ENCODE peak calls at places on chromosome 18, in ten cellular contexts. C, T, X, E, P, U, F, L, K and N are unnamed samples.

GRCh38 chr18:25423267-25423666 is 71.3 kb upstream of the ZNF521 start:
- DNase-seq in K (no peak), E (no peak), F (no peak), X (no peak), T (no peak), P (no peak), L (no peak), U (no peak), C (no peak), N (no peak)

GRCh38 chr18:313931-314330 is 46.1 kb upstream of the THOC1 start:
- DNase-seq in C (no peak), E (no peak), T (no peak), K (no peak), L (no peak), P (no peak), F (no peak), U (no peak), X (no peak), N (no peak)

GRCh38 chr18:40314199-40314598 is 1640.8 kb upstream of the PIK3C3 start:
- DNase-seq in F (no peak), T (no peak), C (no peak), E (no peak), X (no peak), L (no peak), P (no peak), K (no peak), U (no peak), N (no peak)

GRCh38 chr18:3669376-3669775 is 219.4 kb downstream of the TGIF1 start:
- DNase-seq in X (no peak), L (no peak), P (no peak), E (no peak), T (no peak), F (no peak), U (no peak), C (no peak), K (no peak), N (no peak)

GRCh38 chr18:78639597-78639950 is 340.0 kb upstream of the SALL3 start:
- DNase-seq in T (no peak), K (no peak), L (no peak), P (no peak), E (no peak), F (no peak), U (no peak), X (no peak), C (no peak), N (no peak)

GRCh38 chr18:80167947-80168745 is 59.1 kb downstream of the ADNP2 start:
- DNase-seq in P (no peak), L (no peak), T (no peak), C (no peak), E (no peak), U (no peak), X (no peak), F (peak; percentile 55), K (no peak), N (no peak)

GRCh38 chr18:62717059-62717849 is 1.9 kb downstream of the PHLPP1 start:
- DNase-seq in P (peak; percentile 14), T (peak; percentile 64), L (no peak), K (peak; percentile 94), E (peak; percentile 46), U (peak; percentile 39), C (peak; percentile 16), X (peak; percentile 34), F (peak; percentile 38), N (peak; percentile 25)

GRCh38 chr18:62206593-62206992 is 19.5 kb downstream of the RELCH start:
- DNase-seq in P (no peak), K (peak; percentile 54), E (no peak), T (no peak), L (no peak), U (no peak), F (no peak), X (no peak), C (no peak), N (no peak)

GRCh38 chr18:46378126-46378863 is 274.1 kb downstream of the HAUS1 start:
- DNase-seq in U (no peak), L (no peak), C (no peak), X (no peak), E (no peak), K (no peak), P (no peak), F (no peak), T (no peak), N (no peak)

GRCh38 chr18:6992761-6993160 is 124.8 kb downstream of the LAMA1 start:
- DNase-seq in U (no peak), F (no peak), E (no peak), L (no peak), K (no peak), C (no peak), X (no peak), P (no peak), T (no peak), N (no peak)

GRCh38 chr18:7524786-7525185 is 42.3 kb upstream of the PTPRM start:
- DNase-seq in T (no peak), X (peak; percentile 13), L (no peak), U (no peak), F (no peak), E (no peak), C (no peak), P (no peak), K (no peak), N (no peak)

GRCh38 chr18:26383454-26384270 is 157.4 kb downstream of the TAF4B start:
- DNase-seq in F (peak; percentile 62), X (peak; percentile 51), L (peak; percentile 5), E (no peak), C (no peak), K (peak; percentile 60), T (peak; percentile 28), U (peak; percentile 68), P (no peak), N (no peak)

GRCh38 chr18:6737833-6738232 is 8.3 kb downstream of the ARHGAP28 start:
- DNase-seq in T (no peak), L (no peak), K (no peak), X (no peak), P (no peak), C (no peak), F (no peak), E (no peak), U (no peak), N (no peak)

GRCh38 chr18:75530548-75531211 is 103.2 kb upstream of the SMIM21 start:
- DNase-seq in C (no peak), T (no peak), L (no peak), K (no peak), F (no peak), U (no peak), P (no peak), E (no peak), X (peak; percentile 57), N (no peak)

GRCh38 chr18:38019292-38019691 is 453.7 kb upstream of the CELF4 start:
- DNase-seq in C (no peak), P (no peak), E (no peak), X (no peak), L (no peak), F (no peak), K (no peak), U (no peak), T (no peak), N (no peak)

GRCh38 chr18:5029622-5030021 is 167.4 kb downstream of the AKAIN1 start:
- DNase-seq in U (no peak), T (no peak), K (no peak), L (no peak), X (no peak), E (no peak), P (no peak), C (no peak), F (no peak), N (no peak)

GRCh38 chr18:35029770-35030169 is 11.4 kb upstream of the MAPRE2 start:
- DNase-seq in T (peak; percentile 50), P (no peak), C (no peak), E (peak; percentile 56), F (no peak), X (no peak), U (peak; percentile 31), K (no peak), L (no peak), N (no peak)

GRCh38 chr18:61334491-61334850 is 1.2 kb downstream of the CDH20 start:
- DNase-seq in T (no peak), L (no peak), P (no peak), K (no peak), X (no peak), U (no peak), E (no peak), F (no peak), C (no peak), N (no peak)

GRCh38 chr18:5568416-5568815 is 24.6 kb upstream of the EPB41L3 start:
- DNase-seq in L (no peak), C (no peak), X (no peak), U (no peak), T (no peak), F (no peak), K (no peak), P (no peak), E (no peak), N (no peak)

GRCh38 chr18:12599543-12599942 is 58.4 kb downstream of the SPIRE1 start:
- DNase-seq in L (no peak), P (no peak), C (no peak), T (no peak), U (no peak), K (peak; percentile 89), E (no peak), X (no peak), F (no peak), N (no peak)

GRCh38 chr18:60656563-60656962 is 284.0 kb upstream of the MC4R start:
- DNase-seq in P (no peak), X (no peak), L (peak; percentile 62), E (no peak), K (no peak), T (no peak), C (no peak), F (no peak), U (no peak), N (no peak)

GRCh38 chr18:63451774-63452173 is 25.0 kb upstream of the SERPINB5 start:
- DNase-seq in T (no peak), C (no peak), F (no peak), K (peak; percentile 97), E (no peak), X (no peak), L (no peak), U (no peak), P (no peak), N (no peak)

GRCh38 chr18:12034241-12035100 is 53.2 kb downstream of the IMPA2 start:
- DNase-seq in L (peak; percentile 38), C (no peak), P (no peak), U (peak; percentile 21), T (no peak), F (no peak), X (no peak), K (no peak), E (no peak), N (no peak)